ENCODE peak calls at places on chromosome 7, in ten cellular contexts. One of them, this sample, is unnamed.

GRCh38 chr7:98372993-98373392 is 27.9 kb downstream of the BAIAP2L1 start:
- DNase-seq in NCI-H510A treated with DMSO at 0.1 percent for 48 hours: no peak
- DNase-seq in thoracic aorta: no peak
- DNase-seq in GM20000: no peak
- DNase-seq in NCI-H1436: no peak
- DNase-seq in D341Med: no peak
- DNase-seq in testis: no peak
- DNase-seq in neural progenitor cell: no peak
- DNase-seq in AG08395: peak; percentile 68
- DNase-seq in activated CD4-positive, alpha-beta T cell treated with anti-CD3 and anti-CD28 coated beads for 24 hours: no peak
- DNase-seq in this sample: peak; percentile 50

GRCh38 chr7:82760831-82761230 is 317.3 kb upstream of the CACNA2D1 start:
- DNase-seq in activated CD4-positive, alpha-beta T cell treated with anti-CD3 and anti-CD28 coated beads for 24 hours: no peak
- DNase-seq in testis: no peak
- DNase-seq in neural progenitor cell: no peak
- DNase-seq in NCI-H510A treated with DMSO at 0.1 percent for 48 hours: no peak
- DNase-seq in D341Med: no peak
- DNase-seq in GM20000: no peak
- DNase-seq in AG08395: no peak
- DNase-seq in thoracic aorta: no peak
- DNase-seq in NCI-H1436: no peak
- DNase-seq in this sample: no peak

GRCh38 chr7:47361746-47362215 is 220.1 kb downstream of the TNS3 start:
- DNase-seq in neural progenitor cell: no peak
- DNase-seq in thoracic aorta: no peak
- DNase-seq in NCI-H1436: no peak
- DNase-seq in activated CD4-positive, alpha-beta T cell treated with anti-CD3 and anti-CD28 coated beads for 24 hours: peak; percentile 3
- DNase-seq in AG08395: peak; percentile 71
- DNase-seq in GM20000: no peak
- DNase-seq in D341Med: no peak
- DNase-seq in NCI-H510A treated with DMSO at 0.1 percent for 48 hours: no peak
- DNase-seq in testis: no peak
- DNase-seq in this sample: no peak

GRCh38 chr7:113083132-113083833 is 3.3 kb downstream of the GPR85 start:
- DNase-seq in AG08395: no peak
- DNase-seq in NCI-H1436: no peak
- DNase-seq in testis: no peak
- DNase-seq in thoracic aorta: no peak
- DNase-seq in D341Med: no peak
- DNase-seq in activated CD4-positive, alpha-beta T cell treated with anti-CD3 and anti-CD28 coated beads for 24 hours: no peak
- DNase-seq in NCI-H510A treated with DMSO at 0.1 percent for 48 hours: no peak
- DNase-seq in GM20000: no peak
- DNase-seq in neural progenitor cell: peak; percentile 64
- DNase-seq in this sample: peak; percentile 56

GRCh38 chr7:26937306-26937705 is 72.9 kb upstream of the SKAP2 start:
- DNase-seq in GM20000: no peak
- DNase-seq in AG08395: peak; percentile 48
- DNase-seq in D341Med: no peak
- DNase-seq in testis: no peak
- DNase-seq in NCI-H1436: no peak
- DNase-seq in neural progenitor cell: no peak
- DNase-seq in activated CD4-positive, alpha-beta T cell treated with anti-CD3 and anti-CD28 coated beads for 24 hours: no peak
- DNase-seq in thoracic aorta: no peak
- DNase-seq in NCI-H510A treated with DMSO at 0.1 percent for 48 hours: no peak
- DNase-seq in this sample: no peak

GRCh38 chr7:37113661-37114355 is 334.9 kb downstream of the ELMO1 start:
- DNase-seq in activated CD4-positive, alpha-beta T cell treated with anti-CD3 and anti-CD28 coated beads for 24 hours: no peak
- DNase-seq in testis: no peak
- DNase-seq in D341Med: no peak
- DNase-seq in NCI-H510A treated with DMSO at 0.1 percent for 48 hours: no peak
- DNase-seq in GM20000: no peak
- DNase-seq in AG08395: peak; percentile 28
- DNase-seq in NCI-H1436: no peak
- DNase-seq in thoracic aorta: no peak
- DNase-seq in neural progenitor cell: no peak
- DNase-seq in this sample: no peak

GRCh38 chr7:15561840-15562239 is at the start of gene AGMO:
- DNase-seq in NCI-H1436: no peak
- DNase-seq in NCI-H510A treated with DMSO at 0.1 percent for 48 hours: peak; percentile 16
- DNase-seq in testis: peak; percentile 70
- DNase-seq in D341Med: peak; percentile 47
- DNase-seq in GM20000: no peak
- DNase-seq in neural progenitor cell: peak; percentile 28
- DNase-seq in activated CD4-positive, alpha-beta T cell treated with anti-CD3 and anti-CD28 coated beads for 24 hours: no peak
- DNase-seq in AG08395: peak; percentile 24
- DNase-seq in thoracic aorta: peak; percentile 5
- DNase-seq in this sample: peak; percentile 86

GRCh38 chr7:69941077-69941476 is 342.8 kb downstream of the AUTS2 start:
- DNase-seq in D341Med: no peak
- DNase-seq in NCI-H1436: no peak
- DNase-seq in GM20000: no peak
- DNase-seq in AG08395: no peak
- DNase-seq in thoracic aorta: no peak
- DNase-seq in activated CD4-positive, alpha-beta T cell treated with anti-CD3 and anti-CD28 coated beads for 24 hours: no peak
- DNase-seq in testis: peak; percentile 36
- DNase-seq in NCI-H510A treated with DMSO at 0.1 percent for 48 hours: no peak
- DNase-seq in neural progenitor cell: no peak
- DNase-seq in this sample: no peak

GRCh38 chr7:2202901-2203550 is 29.7 kb downstream of the MAD1L1 start:
- DNase-seq in NCI-H1436: no peak
- DNase-seq in neural progenitor cell: no peak
- DNase-seq in D341Med: no peak
- DNase-seq in thoracic aorta: no peak
- DNase-seq in testis: no peak
- DNase-seq in GM20000: no peak
- DNase-seq in AG08395: no peak
- DNase-seq in activated CD4-positive, alpha-beta T cell treated with anti-CD3 and anti-CD28 coated beads for 24 hours: no peak
- DNase-seq in NCI-H510A treated with DMSO at 0.1 percent for 48 hours: no peak
- DNase-seq in this sample: no peak

GRCh38 chr7:158357898-158358821 is 229.5 kb downstream of the PTPRN2 start:
- DNase-seq in activated CD4-positive, alpha-beta T cell treated with anti-CD3 and anti-CD28 coated beads for 24 hours: no peak
- DNase-seq in thoracic aorta: no peak
- DNase-seq in testis: peak; percentile 11
- DNase-seq in NCI-H1436: no peak
- DNase-seq in AG08395: no peak
- DNase-seq in neural progenitor cell: no peak
- DNase-seq in D341Med: no peak
- DNase-seq in GM20000: no peak
- DNase-seq in NCI-H510A treated with DMSO at 0.1 percent for 48 hours: no peak
- DNase-seq in this sample: peak; percentile 68

GRCh38 chr7:102832694-102833093 is 80.1 kb upstream of the LRRC17 start:
- DNase-seq in NCI-H510A treated with DMSO at 0.1 percent for 48 hours: no peak
- DNase-seq in AG08395: no peak
- DNase-seq in NCI-H1436: no peak
- DNase-seq in testis: no peak
- DNase-seq in neural progenitor cell: no peak
- DNase-seq in D341Med: no peak
- DNase-seq in thoracic aorta: no peak
- DNase-seq in activated CD4-positive, alpha-beta T cell treated with anti-CD3 and anti-CD28 coated beads for 24 hours: no peak
- DNase-seq in GM20000: no peak
- DNase-seq in this sample: no peak

GRCh38 chr7:107387077-107387476 is 82.8 kb upstream of the GPR22 start:
- DNase-seq in D341Med: no peak
- DNase-seq in AG08395: no peak
- DNase-seq in NCI-H510A treated with DMSO at 0.1 percent for 48 hours: no peak
- DNase-seq in NCI-H1436: no peak
- DNase-seq in neural progenitor cell: peak; percentile 44
- DNase-seq in testis: no peak
- DNase-seq in thoracic aorta: no peak
- DNase-seq in activated CD4-positive, alpha-beta T cell treated with anti-CD3 and anti-CD28 coated beads for 24 hours: no peak
- DNase-seq in GM20000: no peak
- DNase-seq in this sample: peak; percentile 35

GRCh38 chr7:35647171-35647574 is 47.8 kb downstream of the HERPUD2 start:
- DNase-seq in neural progenitor cell: peak; percentile 74
- DNase-seq in NCI-H510A treated with DMSO at 0.1 percent for 48 hours: peak; percentile 41
- DNase-seq in NCI-H1436: peak; percentile 15
- DNase-seq in AG08395: no peak
- DNase-seq in GM20000: no peak
- DNase-seq in thoracic aorta: no peak
- DNase-seq in D341Med: no peak
- DNase-seq in testis: peak; percentile 63
- DNase-seq in activated CD4-positive, alpha-beta T cell treated with anti-CD3 and anti-CD28 coated beads for 24 hours: no peak
- DNase-seq in this sample: no peak

GRCh38 chr7:123537026-123537642 is 2.7 kb upstream of the IQUB start:
- DNase-seq in AG08395: no peak
- DNase-seq in activated CD4-positive, alpha-beta T cell treated with anti-CD3 and anti-CD28 coated beads for 24 hours: no peak
- DNase-seq in NCI-H510A treated with DMSO at 0.1 percent for 48 hours: peak; percentile 14
- DNase-seq in D341Med: no peak
- DNase-seq in thoracic aorta: no peak
- DNase-seq in NCI-H1436: no peak
- DNase-seq in GM20000: no peak
- DNase-seq in neural progenitor cell: no peak
- DNase-seq in testis: no peak
- DNase-seq in this sample: no peak

GRCh38 chr7:31917256-31917655 is 153.0 kb downstream of the PDE1C start:
- DNase-seq in neural progenitor cell: no peak
- DNase-seq in NCI-H510A treated with DMSO at 0.1 percent for 48 hours: no peak
- DNase-seq in testis: no peak
- DNase-seq in GM20000: no peak
- DNase-seq in thoracic aorta: no peak
- DNase-seq in NCI-H1436: no peak
- DNase-seq in activated CD4-positive, alpha-beta T cell treated with anti-CD3 and anti-CD28 coated beads for 24 hours: no peak
- DNase-seq in D341Med: no peak
- DNase-seq in AG08395: no peak
- DNase-seq in this sample: no peak

GRCh38 chr7:141776374-141776773 is at the start of gene TAS2R4:
- DNase-seq in neural progenitor cell: no peak
- DNase-seq in AG08395: no peak
- DNase-seq in NCI-H1436: no peak
- DNase-seq in thoracic aorta: no peak
- DNase-seq in NCI-H510A treated with DMSO at 0.1 percent for 48 hours: no peak
- DNase-seq in testis: no peak
- DNase-seq in D341Med: no peak
- DNase-seq in GM20000: no peak
- DNase-seq in activated CD4-positive, alpha-beta T cell treated with anti-CD3 and anti-CD28 coated beads for 24 hours: no peak
- DNase-seq in this sample: no peak

GRCh38 chr7:135486258-135486657 is 23.6 kb downstream of the CNOT4 start:
- DNase-seq in GM20000: no peak
- DNase-seq in neural progenitor cell: no peak
- DNase-seq in NCI-H1436: no peak
- DNase-seq in D341Med: no peak
- DNase-seq in AG08395: peak; percentile 67
- DNase-seq in activated CD4-positive, alpha-beta T cell treated with anti-CD3 and anti-CD28 coated beads for 24 hours: no peak
- DNase-seq in thoracic aorta: no peak
- DNase-seq in testis: no peak
- DNase-seq in NCI-H510A treated with DMSO at 0.1 percent for 48 hours: no peak
- DNase-seq in this sample: no peak

GRCh38 chr7:107613948-107614347 is 33.9 kb downstream of the BCAP29 start:
- DNase-seq in testis: no peak
- DNase-seq in NCI-H1436: no peak
- DNase-seq in NCI-H510A treated with DMSO at 0.1 percent for 48 hours: no peak
- DNase-seq in D341Med: no peak
- DNase-seq in thoracic aorta: no peak
- DNase-seq in GM20000: no peak
- DNase-seq in AG08395: no peak
- DNase-seq in neural progenitor cell: no peak
- DNase-seq in activated CD4-positive, alpha-beta T cell treated with anti-CD3 and anti-CD28 coated beads for 24 hours: no peak
- DNase-seq in this sample: no peak

GRCh38 chr7:38465946-38466345 is 165.2 kb downstream of the AMPH start:
- DNase-seq in GM20000: no peak
- DNase-seq in AG08395: no peak
- DNase-seq in testis: no peak
- DNase-seq in thoracic aorta: no peak
- DNase-seq in NCI-H1436: no peak
- DNase-seq in activated CD4-positive, alpha-beta T cell treated with anti-CD3 and anti-CD28 coated beads for 24 hours: no peak
- DNase-seq in neural progenitor cell: no peak
- DNase-seq in NCI-H510A treated with DMSO at 0.1 percent for 48 hours: no peak
- DNase-seq in D341Med: no peak
- DNase-seq in this sample: no peak

GRCh38 chr7:2417981-2418481 is 14.6 kb downstream of the CHST12 start:
- DNase-seq in GM20000: no peak
- DNase-seq in activated CD4-positive, alpha-beta T cell treated with anti-CD3 and anti-CD28 coated beads for 24 hours: no peak
- DNase-seq in thoracic aorta: no peak
- DNase-seq in D341Med: no peak
- DNase-seq in NCI-H510A treated with DMSO at 0.1 percent for 48 hours: no peak
- DNase-seq in NCI-H1436: no peak
- DNase-seq in neural progenitor cell: no peak
- DNase-seq in testis: no peak
- DNase-seq in AG08395: peak; percentile 84
- DNase-seq in this sample: no peak

GRCh38 chr7:21616796-21617436 is 74.1 kb downstream of the DNAH11 start:
- DNase-seq in testis: no peak
- DNase-seq in neural progenitor cell: no peak
- DNase-seq in activated CD4-positive, alpha-beta T cell treated with anti-CD3 and anti-CD28 coated beads for 24 hours: no peak
- DNase-seq in AG08395: peak; percentile 20
- DNase-seq in NCI-H1436: no peak
- DNase-seq in D341Med: no peak
- DNase-seq in NCI-H510A treated with DMSO at 0.1 percent for 48 hours: no peak
- DNase-seq in GM20000: no peak
- DNase-seq in thoracic aorta: no peak
- DNase-seq in this sample: no peak

GRCh38 chr7:37083311-37084096 is 359.2 kb upstream of the AOAH start:
- DNase-seq in neural progenitor cell: no peak
- DNase-seq in activated CD4-positive, alpha-beta T cell treated with anti-CD3 and anti-CD28 coated beads for 24 hours: no peak
- DNase-seq in testis: no peak
- DNase-seq in thoracic aorta: no peak
- DNase-seq in AG08395: peak; percentile 60
- DNase-seq in D341Med: no peak
- DNase-seq in NCI-H1436: no peak
- DNase-seq in GM20000: no peak
- DNase-seq in NCI-H510A treated with DMSO at 0.1 percent for 48 hours: no peak
- DNase-seq in this sample: peak; percentile 29

GRCh38 chr7:12701433-12701832 is 14.0 kb downstream of the ARL4A start:
- DNase-seq in AG08395: no peak
- DNase-seq in activated CD4-positive, alpha-beta T cell treated with anti-CD3 and anti-CD28 coated beads for 24 hours: no peak
- DNase-seq in NCI-H510A treated with DMSO at 0.1 percent for 48 hours: no peak
- DNase-seq in GM20000: no peak
- DNase-seq in thoracic aorta: no peak
- DNase-seq in NCI-H1436: no peak
- DNase-seq in testis: no peak
- DNase-seq in D341Med: no peak
- DNase-seq in neural progenitor cell: no peak
- DNase-seq in this sample: no peak

GRCh38 chr7:16787141-16787540 is 17.7 kb downstream of the AGR2 start:
- DNase-seq in neural progenitor cell: no peak
- DNase-seq in D341Med: no peak
- DNase-seq in activated CD4-positive, alpha-beta T cell treated with anti-CD3 and anti-CD28 coated beads for 24 hours: no peak
- DNase-seq in GM20000: no peak
- DNase-seq in NCI-H1436: no peak
- DNase-seq in thoracic aorta: no peak
- DNase-seq in NCI-H510A treated with DMSO at 0.1 percent for 48 hours: no peak
- DNase-seq in testis: no peak
- DNase-seq in AG08395: no peak
- DNase-seq in this sample: no peak

GRCh38 chr7:125573131-125573530 is 643.5 kb upstream of the POT1 start:
- DNase-seq in neural progenitor cell: no peak
- DNase-seq in thoracic aorta: no peak
- DNase-seq in testis: no peak
- DNase-seq in AG08395: no peak
- DNase-seq in activated CD4-positive, alpha-beta T cell treated with anti-CD3 and anti-CD28 coated beads for 24 hours: no peak
- DNase-seq in NCI-H510A treated with DMSO at 0.1 percent for 48 hours: no peak
- DNase-seq in GM20000: no peak
- DNase-seq in NCI-H1436: no peak
- DNase-seq in D341Med: no peak
- DNase-seq in this sample: no peak

GRCh38 chr7:223118-223800 is 30.9 kb downstream of the FAM20C start:
- DNase-seq in activated CD4-positive, alpha-beta T cell treated with anti-CD3 and anti-CD28 coated beads for 24 hours: no peak
- DNase-seq in testis: no peak
- DNase-seq in NCI-H510A treated with DMSO at 0.1 percent for 48 hours: no peak
- DNase-seq in AG08395: no peak
- DNase-seq in NCI-H1436: no peak
- DNase-seq in thoracic aorta: no peak
- DNase-seq in neural progenitor cell: no peak
- DNase-seq in D341Med: no peak
- DNase-seq in GM20000: no peak
- DNase-seq in this sample: no peak

GRCh38 chr7:32479574-32480200 is 10.5 kb downstream of the LSM5 start:
- DNase-seq in NCI-H1436: peak; percentile 63
- DNase-seq in thoracic aorta: no peak
- DNase-seq in testis: peak; percentile 44
- DNase-seq in GM20000: peak; percentile 49
- DNase-seq in D341Med: peak; percentile 66
- DNase-seq in AG08395: peak; percentile 76
- DNase-seq in neural progenitor cell: peak; percentile 61
- DNase-seq in NCI-H510A treated with DMSO at 0.1 percent for 48 hours: peak; percentile 52
- DNase-seq in activated CD4-positive, alpha-beta T cell treated with anti-CD3 and anti-CD28 coated beads for 24 hours: no peak
- DNase-seq in this sample: peak; percentile 52

GRCh38 chr7:142549007-142549406 is 200.3 kb upstream of the PRSS1 start:
- DNase-seq in testis: no peak
- DNase-seq in D341Med: no peak
- DNase-seq in thoracic aorta: no peak
- DNase-seq in GM20000: no peak
- DNase-seq in AG08395: no peak
- DNase-seq in NCI-H1436: no peak
- DNase-seq in neural progenitor cell: no peak
- DNase-seq in NCI-H510A treated with DMSO at 0.1 percent for 48 hours: no peak
- DNase-seq in activated CD4-positive, alpha-beta T cell treated with anti-CD3 and anti-CD28 coated beads for 24 hours: no peak
- DNase-seq in this sample: no peak